ENCODE peak calls at places on chromosomes 3 and 15, in six cellular contexts. One of them, this sample, is unnamed.

GRCh38 chr3:45978348-45978747 is 17.3 kb downstream of the FYCO1 start:
- DNase-seq in aorta: no peak
- DNase-seq in fibroblast of lung: no peak
- DNase-seq in ovary: no peak
- DNase-seq in tibial artery: no peak
- DNase-seq in hepatocyte: peak; percentile 35
- DNase-seq in this sample: no peak

GRCh38 chr3:16148783-16149182 is 25.7 kb upstream of the GALNT15 start:
- DNase-seq in aorta: no peak
- DNase-seq in fibroblast of lung: peak; percentile 94
- DNase-seq in ovary: peak; percentile 90
- DNase-seq in tibial artery: peak; percentile 90
- DNase-seq in hepatocyte: peak; percentile 39
- DNase-seq in this sample: no peak

GRCh38 chr3:10702961-10703740 is 112.9 kb upstream of the SLC6A11 start:
- DNase-seq in aorta: no peak
- DNase-seq in fibroblast of lung: no peak
- DNase-seq in ovary: no peak
- DNase-seq in tibial artery: no peak
- DNase-seq in hepatocyte: no peak
- DNase-seq in this sample: peak; percentile 96

GRCh38 chr3:174822320-174822719 is 36.8 kb upstream of the NAALADL2 start:
- DNase-seq in aorta: no peak
- DNase-seq in fibroblast of lung: peak; percentile 3
- DNase-seq in ovary: no peak
- DNase-seq in tibial artery: no peak
- DNase-seq in hepatocyte: no peak
- DNase-seq in this sample: no peak

GRCh38 chr3:51384730-51385473 is at the start of gene MANF:
- DNase-seq in aorta: peak; percentile 99
- DNase-seq in fibroblast of lung: peak; percentile 98
- DNase-seq in ovary: peak; percentile 96
- DNase-seq in tibial artery: peak; percentile 99
- DNase-seq in hepatocyte: peak; percentile 99
- DNase-seq in this sample: peak; percentile 99

GRCh38 chr15:43514241-43515057 is 3.0 kb upstream of the MAP1A start:
- DNase-seq in aorta: no peak
- DNase-seq in fibroblast of lung: peak; percentile 43
- DNase-seq in ovary: no peak
- DNase-seq in tibial artery: no peak
- DNase-seq in hepatocyte: peak; percentile 44
- DNase-seq in this sample: peak; percentile 76

GRCh38 chr3:174206607-174207192 is 652.4 kb upstream of the NAALADL2 start:
- DNase-seq in aorta: no peak
- DNase-seq in fibroblast of lung: no peak
- DNase-seq in ovary: no peak
- DNase-seq in tibial artery: no peak
- DNase-seq in hepatocyte: no peak
- DNase-seq in this sample: peak; percentile 48

GRCh38 chr3:129358177-129359101 is 70.0 kb downstream of the EFCAB12 start:
- DNase-seq in aorta: no peak
- DNase-seq in fibroblast of lung: no peak
- DNase-seq in ovary: no peak
- DNase-seq in tibial artery: no peak
- DNase-seq in hepatocyte: no peak
- DNase-seq in this sample: peak; percentile 60

GRCh38 chr15:29784413-29784812 is 37.9 kb downstream of the TJP1 start:
- DNase-seq in aorta: no peak
- DNase-seq in fibroblast of lung: no peak
- DNase-seq in ovary: no peak
- DNase-seq in tibial artery: no peak
- DNase-seq in hepatocyte: no peak
- DNase-seq in this sample: no peak

GRCh38 chr3:4672727-4673126 is 179.6 kb downstream of the ITPR1 start:
- DNase-seq in aorta: no peak
- DNase-seq in fibroblast of lung: no peak
- DNase-seq in ovary: no peak
- DNase-seq in tibial artery: no peak
- DNase-seq in hepatocyte: no peak
- DNase-seq in this sample: no peak

GRCh38 chr3:38131621-38132369 is 5.1 kb downstream of the ACAA1 start:
- DNase-seq in aorta: no peak
- DNase-seq in fibroblast of lung: peak; percentile 25
- DNase-seq in ovary: no peak
- DNase-seq in tibial artery: peak; percentile 55
- DNase-seq in hepatocyte: peak; percentile 44
- DNase-seq in this sample: peak; percentile 92

GRCh38 chr3:57227930-57228733 is 603 bp downstream of the APPL1 start:
- DNase-seq in aorta: peak; percentile 85
- DNase-seq in fibroblast of lung: peak; percentile 55
- DNase-seq in ovary: peak; percentile 39
- DNase-seq in tibial artery: peak; percentile 74
- DNase-seq in hepatocyte: peak; percentile 70
- DNase-seq in this sample: peak; percentile 65

GRCh38 chr15:38690737-38691332 is 126.2 kb upstream of the RASGRP1 start:
- DNase-seq in aorta: peak; percentile 79
- DNase-seq in fibroblast of lung: peak; percentile 51
- DNase-seq in ovary: peak; percentile 20
- DNase-seq in tibial artery: peak; percentile 69
- DNase-seq in hepatocyte: peak; percentile 87
- DNase-seq in this sample: peak; percentile 91

GRCh38 chr3:190807719-190808375 is 54.6 kb downstream of the GMNC start:
- DNase-seq in aorta: no peak
- DNase-seq in fibroblast of lung: no peak
- DNase-seq in ovary: peak; percentile 78
- DNase-seq in tibial artery: no peak
- DNase-seq in hepatocyte: peak; percentile 18
- DNase-seq in this sample: no peak

GRCh38 chr3:23368731-23369130 is 165.6 kb downstream of the UBE2E2 start:
- DNase-seq in aorta: no peak
- DNase-seq in fibroblast of lung: no peak
- DNase-seq in ovary: no peak
- DNase-seq in tibial artery: no peak
- DNase-seq in hepatocyte: no peak
- DNase-seq in this sample: no peak

DNA sequence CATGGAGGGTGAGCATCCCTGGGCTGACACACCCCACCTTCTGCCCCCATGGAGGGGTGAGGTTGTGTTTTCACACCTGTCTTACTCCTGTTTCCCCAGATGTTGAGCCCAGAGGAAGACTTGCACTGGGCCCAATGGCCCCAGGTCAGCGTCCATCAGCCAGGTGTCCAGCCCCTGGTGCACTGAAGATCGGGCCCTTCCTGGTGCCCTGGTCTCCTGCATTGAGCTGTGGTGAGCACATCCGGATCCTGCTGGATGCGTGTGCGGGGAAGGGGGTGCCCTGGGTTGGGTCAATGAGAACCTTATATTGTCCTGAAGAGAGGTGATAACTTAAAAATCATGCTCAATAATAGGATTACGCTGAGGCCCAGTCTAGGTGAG is 227.3 kb downstream of the SNRPN start:
- DNase-seq in aorta: peak; percentile 45
- DNase-seq in fibroblast of lung: no peak
- DNase-seq in ovary: no peak
- DNase-seq in tibial artery: no peak
- DNase-seq in hepatocyte: no peak
- DNase-seq in this sample: peak; percentile 11
- H3K9me3 ChIP-seq in aorta: no peaks in the 10 kb centered on the region
- H3K9me3 ChIP-seq in fibroblast of lung: no peaks in the 10 kb centered on the region
- H3K9me3 ChIP-seq in ovary: no peaks in the 10 kb centered on the region
- H3K9me3 ChIP-seq in tibial artery: peaks cover 56% of the 10 kb centered on the region
- H3K9me3 ChIP-seq in hepatocyte: no peaks in the 10 kb centered on the region
- H3K9me3 ChIP-seq in this sample: no peaks in the 10 kb centered on the region

DNA sequence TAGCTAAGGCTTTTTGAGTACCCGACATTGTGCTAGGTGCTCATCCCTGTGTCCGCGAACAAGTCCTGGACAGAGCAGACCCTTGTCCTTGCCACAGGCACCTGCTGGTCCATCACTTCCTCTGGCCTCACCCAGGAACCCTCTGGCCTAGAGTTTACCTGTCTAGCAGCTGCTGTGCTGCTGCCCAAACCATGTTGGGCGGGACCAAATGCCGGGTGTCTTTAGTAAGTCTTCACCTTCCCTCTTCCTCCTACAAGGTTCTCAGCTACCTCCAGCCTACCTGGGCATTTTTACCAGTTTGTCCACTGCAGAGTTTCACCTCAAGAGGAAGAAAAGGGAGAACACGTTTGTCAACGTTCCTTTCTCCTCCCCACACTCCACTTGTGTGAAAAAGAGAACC is 80.5 kb upstream of the GCNT3 start:
- DNase-seq in aorta: no peak
- DNase-seq in fibroblast of lung: no peak
- DNase-seq in ovary: no peak
- DNase-seq in tibial artery: no peak
- DNase-seq in hepatocyte: no peak
- DNase-seq in this sample: no peak
- H3K27ac ChIP-seq in aorta: no peak overlapping the region
- H3K27ac ChIP-seq in fibroblast of lung: no peak overlapping the region
- H3K27ac ChIP-seq in ovary: no peak overlapping the region
- H3K27ac ChIP-seq in tibial artery: no peak overlapping the region
- H3K27ac ChIP-seq in hepatocyte: no peak overlapping the region
- H3K27ac ChIP-seq in this sample: no peak overlapping the region

DNA sequence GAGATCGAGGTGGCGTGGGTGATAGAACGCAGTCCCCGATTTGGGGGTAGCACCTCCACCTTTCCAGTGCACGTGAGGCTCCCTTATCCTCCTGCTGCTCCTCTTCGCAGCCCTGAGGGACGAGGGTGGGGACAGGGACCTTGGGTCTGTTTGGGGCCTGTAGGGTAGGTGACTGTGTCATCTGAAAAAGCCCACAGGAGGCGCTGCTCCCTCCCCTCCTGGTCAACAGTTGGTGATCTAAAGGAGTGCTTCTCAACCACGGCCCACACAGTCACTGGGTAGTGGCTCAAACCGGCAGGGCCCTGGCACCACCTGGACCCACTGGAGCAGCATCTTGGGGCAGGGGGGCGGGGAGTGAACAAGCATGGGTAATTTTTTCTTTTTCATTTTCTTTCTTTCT is 7.1 kb downstream of the LRRK1 start:
- DNase-seq in aorta: no peak
- DNase-seq in fibroblast of lung: no peak
- DNase-seq in ovary: no peak
- DNase-seq in tibial artery: no peak
- DNase-seq in hepatocyte: no peak
- DNase-seq in this sample: peak; percentile 85
- H3K4me1 ChIP-seq in aorta: no peaks in the 10 kb centered on the region
- H3K4me1 ChIP-seq in fibroblast of lung: no peaks in the 10 kb centered on the region
- H3K4me1 ChIP-seq in ovary: no peaks in the 10 kb centered on the region
- H3K4me1 ChIP-seq in tibial artery: no peaks in the 10 kb centered on the region
- H3K4me1 ChIP-seq in hepatocyte: no peaks in the 10 kb centered on the region
- H3K4me1 ChIP-seq in this sample: peaks cover 4% of the 10 kb centered on the region

DNA sequence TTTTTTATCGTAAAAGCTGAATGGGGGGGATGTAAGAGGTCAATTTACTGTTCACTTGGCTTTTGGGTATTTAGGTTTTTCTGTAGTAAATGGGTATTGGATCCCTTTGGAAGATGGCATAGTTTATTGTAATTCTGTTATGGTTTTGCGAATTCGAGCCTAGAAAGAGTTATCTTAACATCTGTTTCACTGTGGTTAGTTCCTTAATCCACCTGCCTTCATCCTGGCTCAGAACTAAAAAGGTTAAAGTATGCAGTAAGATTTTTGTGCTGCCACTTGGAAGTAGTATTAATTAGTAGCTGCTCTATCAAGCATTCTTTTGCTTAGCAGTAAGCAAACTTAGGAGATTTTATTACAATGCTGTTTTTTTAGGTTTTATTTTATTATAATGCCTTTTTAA is 62.4 kb downstream of the ARIH1 start:
- DNase-seq in aorta: no peak
- DNase-seq in fibroblast of lung: peak; percentile 16
- DNase-seq in ovary: no peak
- DNase-seq in tibial artery: no peak
- DNase-seq in hepatocyte: no peak
- DNase-seq in this sample: no peak
- H3K9me3 ChIP-seq in aorta: no peaks in the 10 kb centered on the region
- H3K9me3 ChIP-seq in fibroblast of lung: no peaks in the 10 kb centered on the region
- H3K9me3 ChIP-seq in ovary: no peaks in the 10 kb centered on the region
- H3K9me3 ChIP-seq in tibial artery: peaks cover 4% of the 10 kb centered on the region
- H3K9me3 ChIP-seq in hepatocyte: peaks cover 6% of the 10 kb centered on the region
- H3K9me3 ChIP-seq in this sample: peaks cover 27% of the 10 kb centered on the region

GRCh38 chr15:100043069-100043641 is 298.6 kb downstream of the ADAMTS17 start:
- DNase-seq in aorta: no peak
- DNase-seq in fibroblast of lung: peak; percentile 91
- DNase-seq in ovary: no peak
- DNase-seq in tibial artery: peak; percentile 61
- DNase-seq in hepatocyte: peak; percentile 30
- DNase-seq in this sample: no peak

GRCh38 chr15:100041380-100041779 is 300.4 kb downstream of the ADAMTS17 start:
- DNase-seq in aorta: no peak
- DNase-seq in fibroblast of lung: no peak
- DNase-seq in ovary: no peak
- DNase-seq in tibial artery: peak; percentile 28
- DNase-seq in hepatocyte: no peak
- DNase-seq in this sample: peak; percentile 23

GRCh38 chr15:100043732-100044131 is 298.0 kb downstream of the ADAMTS17 start:
- DNase-seq in aorta: no peak
- DNase-seq in fibroblast of lung: no peak
- DNase-seq in ovary: no peak
- DNase-seq in tibial artery: peak; percentile 5
- DNase-seq in hepatocyte: no peak
- DNase-seq in this sample: peak; percentile 17

GRCh38 chr15:100039994-100040393 is 301.8 kb downstream of the ADAMTS17 start:
- DNase-seq in aorta: no peak
- DNase-seq in fibroblast of lung: no peak
- DNase-seq in ovary: no peak
- DNase-seq in tibial artery: no peak
- DNase-seq in hepatocyte: no peak
- DNase-seq in this sample: peak; percentile 7

DNA sequence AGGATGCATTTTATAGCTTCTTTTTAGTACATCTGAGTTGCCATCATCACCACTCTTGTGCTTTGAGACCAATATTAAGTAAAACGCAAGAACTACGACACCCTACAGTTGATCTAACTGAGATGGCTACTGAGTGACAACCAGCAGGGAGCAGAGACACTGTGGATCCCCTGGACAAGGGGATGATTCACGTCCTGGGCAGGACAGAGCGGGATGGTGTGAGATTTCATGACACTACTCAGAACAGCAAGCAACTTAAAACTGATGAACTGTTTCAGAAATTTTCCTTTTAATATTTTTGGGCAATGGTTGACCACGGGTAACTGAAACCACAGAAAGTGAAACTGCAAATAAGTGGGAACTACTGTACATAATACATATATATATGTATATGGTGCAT is 299.2 kb downstream of the ADAMTS17 start:
- DNase-seq in aorta: no peak
- DNase-seq in fibroblast of lung: peak; percentile 56
- DNase-seq in ovary: no peak
- DNase-seq in tibial artery: no peak
- DNase-seq in hepatocyte: no peak
- DNase-seq in this sample: peak; percentile 20
- H3K27ac ChIP-seq in aorta: no peak overlapping the region
- H3K27ac ChIP-seq in fibroblast of lung: no peak overlapping the region
- H3K27ac ChIP-seq in ovary: no peak overlapping the region
- H3K27ac ChIP-seq in tibial artery: peak overlapping the region; percentile 54
- H3K27ac ChIP-seq in hepatocyte: no peak overlapping the region
- H3K27ac ChIP-seq in this sample: no peak overlapping the region

GRCh38 chr3:195904364-195904763 is 4.0 kb downstream of the TNK2 start:
- DNase-seq in aorta: no peak
- DNase-seq in fibroblast of lung: no peak
- DNase-seq in ovary: no peak
- DNase-seq in tibial artery: no peak
- DNase-seq in hepatocyte: no peak
- DNase-seq in this sample: no peak
- H3K4me1 ChIP-seq in aorta: no peaks in the 10 kb centered on the region
- H3K4me1 ChIP-seq in fibroblast of lung: peaks cover 11% of the 10 kb centered on the region
- H3K4me1 ChIP-seq in ovary: peaks cover 11% of the 10 kb centered on the region
- H3K4me1 ChIP-seq in tibial artery: peaks cover 37% of the 10 kb centered on the region
- H3K4me1 ChIP-seq in hepatocyte: peaks cover 22% of the 10 kb centered on the region
- H3K4me1 ChIP-seq in this sample: peaks cover 9% of the 10 kb centered on the region

GRCh38 chr3:127390365-127391025 is 102.6 kb upstream of the PRR20G start:
- DNase-seq in aorta: no peak
- DNase-seq in fibroblast of lung: no peak
- DNase-seq in ovary: no peak
- DNase-seq in tibial artery: peak; percentile 40
- DNase-seq in hepatocyte: no peak
- DNase-seq in this sample: no peak
- H3K9me3 ChIP-seq in aorta: peaks cover 2% of the 10 kb centered on the region
- H3K9me3 ChIP-seq in fibroblast of lung: no peaks in the 10 kb centered on the region
- H3K9me3 ChIP-seq in ovary: no peaks in the 10 kb centered on the region
- H3K9me3 ChIP-seq in tibial artery: no peaks in the 10 kb centered on the region
- H3K9me3 ChIP-seq in hepatocyte: no peaks in the 10 kb centered on the region
- H3K9me3 ChIP-seq in this sample: no peaks in the 10 kb centered on the region